ENCODE peak calls at places on chromosomes 5 and 9, in six cellular contexts. One of them, this sample, is unnamed.

GRCh38 chr5:92017786-92018185 is 634.7 kb upstream of the ARRDC3 start:
- ATAC-seq in activated T-cell treated with anti-CD3 and anti-CD28 coated beads, Interleukin-2, amount 50 U/mL, for 72 hours: no peak
- ATAC-seq in central memory CD8-positive, alpha-beta T cell: no peak
- ATAC-seq in RWPE2: peak; percentile 95
- ATAC-seq in Right ventricle myocardium superior: no peak
- ATAC-seq in T-cell: no peak
- ATAC-seq in this sample: no peak

GRCh38 chr5:160352308-160352707 is 18.1 kb downstream of the C1QTNF2 start:
- ATAC-seq in RWPE2: no peak
- ATAC-seq in Right ventricle myocardium superior: no peak
- ATAC-seq in T-cell: no peak
- ATAC-seq in activated T-cell treated with anti-CD3 and anti-CD28 coated beads, Interleukin-2, amount 50 U/mL, for 72 hours: no peak
- ATAC-seq in central memory CD8-positive, alpha-beta T cell: no peak
- ATAC-seq in this sample: no peak

GRCh38 chr5:176521699-176522263 is 15.4 kb downstream of the RNF44 start:
- ATAC-seq in T-cell: no peak
- ATAC-seq in RWPE2: peak; percentile 40
- ATAC-seq in central memory CD8-positive, alpha-beta T cell: no peak
- ATAC-seq in Right ventricle myocardium superior: no peak
- ATAC-seq in activated T-cell treated with anti-CD3 and anti-CD28 coated beads, Interleukin-2, amount 50 U/mL, for 72 hours: peak; percentile 19
- ATAC-seq in this sample: peak; percentile 30

GRCh38 chr9:128254855-128255759 is 20.7 kb downstream of the GOLGA2 start:
- ATAC-seq in central memory CD8-positive, alpha-beta T cell: no peak
- ATAC-seq in T-cell: no peak
- ATAC-seq in activated T-cell treated with anti-CD3 and anti-CD28 coated beads, Interleukin-2, amount 50 U/mL, for 72 hours: peak; percentile 25
- ATAC-seq in RWPE2: peak; percentile 40
- ATAC-seq in Right ventricle myocardium superior: peak; percentile 66
- ATAC-seq in this sample: no peak

GRCh38 chr5:135013947-135014570 is 20.0 kb downstream of the PITX1 start:
- ATAC-seq in RWPE2: no peak
- ATAC-seq in activated T-cell treated with anti-CD3 and anti-CD28 coated beads, Interleukin-2, amount 50 U/mL, for 72 hours: no peak
- ATAC-seq in Right ventricle myocardium superior: peak; percentile 84
- ATAC-seq in central memory CD8-positive, alpha-beta T cell: no peak
- ATAC-seq in T-cell: no peak
- ATAC-seq in this sample: peak; percentile 7

GRCh38 chr9:21812415-21812814 is 10.0 kb downstream of the MTAP start:
- ATAC-seq in central memory CD8-positive, alpha-beta T cell: no peak
- ATAC-seq in activated T-cell treated with anti-CD3 and anti-CD28 coated beads, Interleukin-2, amount 50 U/mL, for 72 hours: peak; percentile 60
- ATAC-seq in T-cell: no peak
- ATAC-seq in Right ventricle myocardium superior: no peak
- ATAC-seq in RWPE2: peak; percentile 82
- ATAC-seq in this sample: peak; percentile 86

GRCh38 chr5:958701-959571 is 49.7 kb upstream of the NKD2 start:
- ATAC-seq in T-cell: no peak
- ATAC-seq in Right ventricle myocardium superior: peak; percentile 23
- ATAC-seq in RWPE2: peak; percentile 75
- ATAC-seq in central memory CD8-positive, alpha-beta T cell: no peak
- ATAC-seq in activated T-cell treated with anti-CD3 and anti-CD28 coated beads, Interleukin-2, amount 50 U/mL, for 72 hours: no peak
- ATAC-seq in this sample: peak; percentile 20

GRCh38 chr5:137858223-137858916 is 9.3 kb upstream of the MYOT start:
- ATAC-seq in activated T-cell treated with anti-CD3 and anti-CD28 coated beads, Interleukin-2, amount 50 U/mL, for 72 hours: no peak
- ATAC-seq in T-cell: no peak
- ATAC-seq in central memory CD8-positive, alpha-beta T cell: peak; percentile 52
- ATAC-seq in RWPE2: peak; percentile 72
- ATAC-seq in Right ventricle myocardium superior: peak; percentile 90
- ATAC-seq in this sample: no peak

GRCh38 chr5:58244819-58245478 is 214.9 kb downstream of the PLK2 start:
- ATAC-seq in activated T-cell treated with anti-CD3 and anti-CD28 coated beads, Interleukin-2, amount 50 U/mL, for 72 hours: no peak
- ATAC-seq in central memory CD8-positive, alpha-beta T cell: no peak
- ATAC-seq in T-cell: no peak
- ATAC-seq in RWPE2: no peak
- ATAC-seq in Right ventricle myocardium superior: peak; percentile 58
- ATAC-seq in this sample: no peak

GRCh38 chr5:88268414-88269184 is at the start of gene TMEM161B:
- ATAC-seq in T-cell: peak; percentile 100
- ATAC-seq in Right ventricle myocardium superior: peak; percentile 99
- ATAC-seq in RWPE2: peak; percentile 97
- ATAC-seq in activated T-cell treated with anti-CD3 and anti-CD28 coated beads, Interleukin-2, amount 50 U/mL, for 72 hours: peak; percentile 99
- ATAC-seq in central memory CD8-positive, alpha-beta T cell: peak; percentile 98
- ATAC-seq in this sample: peak; percentile 100

GRCh38 chr5:52725065-52725746 is 62.5 kb upstream of the ITGA1 start:
- ATAC-seq in RWPE2: peak; percentile 85
- ATAC-seq in central memory CD8-positive, alpha-beta T cell: peak; percentile 99
- ATAC-seq in activated T-cell treated with anti-CD3 and anti-CD28 coated beads, Interleukin-2, amount 50 U/mL, for 72 hours: peak; percentile 99
- ATAC-seq in T-cell: peak; percentile 99
- ATAC-seq in Right ventricle myocardium superior: peak; percentile 49
- ATAC-seq in this sample: peak; percentile 42

GRCh38 chr5:180290568-180291233 is 1.2 kb downstream of the MAPK9 start:
- ATAC-seq in central memory CD8-positive, alpha-beta T cell: no peak
- ATAC-seq in activated T-cell treated with anti-CD3 and anti-CD28 coated beads, Interleukin-2, amount 50 U/mL, for 72 hours: no peak
- ATAC-seq in T-cell: no peak
- ATAC-seq in Right ventricle myocardium superior: no peak
- ATAC-seq in RWPE2: no peak
- ATAC-seq in this sample: no peak

This sample was measured in esophagus mucosa.